ENCODE peak calls at places on chromosomes 2 and 18, in nine cellular contexts. Q, H, W, T, F, B, E, L and I are unnamed samples.

GRCh38 chr2:44759823-44760222 is 181.7 kb upstream of the SIX3 start:
- DNase-seq in Q (no peak), H (no peak), W (no peak), T (no peak), F (no peak), B (no peak), E (no peak), L (peak), I (no peak)

GRCh38 chr18:47754311-47755101 is 176.0 kb downstream of the SMAD2 start:
- DNase-seq in Q (peak), H (peak), W (peak), T (peak), F (peak), B (peak), E (peak), L (peak), I (no peak)

GRCh38 chr2:233867993-233868532 is at the start of gene MSL3B:
- DNase-seq in Q (peak), H (peak), W (peak), T (no peak), F (peak), B (no peak), E (peak), L (peak), I (no peak)

GRCh38 chr2:30880516-30880915 is 73.3 kb upstream of the CAPN13 start:
- DNase-seq in Q (no peak), H (no peak), W (no peak), T (no peak), F (no peak), B (no peak), E (no peak), L (no peak), I (no peak)

GRCh38 chr2:199228887-199229819 is 228.6 kb downstream of the SATB2 start:
- DNase-seq in Q (peak), H (no peak), W (no peak), T (no peak), F (no peak), B (no peak), E (no peak), L (peak), I (no peak)

GRCh38 chr2:85234879-85235278 is 92.9 kb downstream of the TGOLN2 start:
- DNase-seq in Q (no peak), H (peak), W (no peak), T (peak), F (peak), B (no peak), E (no peak), L (no peak), I (no peak)

GRCh38 chr2:52629944-52630343 is 1137.7 kb upstream of the CHAC2 start:
- DNase-seq in Q (no peak), H (no peak), W (no peak), T (no peak), F (no peak), B (no peak), E (no peak), L (no peak), I (no peak)

GRCh38 chr2:166419616-166419934 is 43.8 kb upstream of the SCN9A start:
- DNase-seq in Q (no peak), H (no peak), W (no peak), T (peak), F (peak), B (no peak), E (peak), L (peak), I (no peak)

GRCh38 chr2:110716959-110717645 is 15.3 kb upstream of the ACOXL start:
- DNase-seq in Q (no peak), H (no peak), W (no peak), T (no peak), F (no peak), B (no peak), E (no peak), L (peak), I (no peak)

GRCh38 chr2:199488772-199489400 is 31.1 kb upstream of the SATB2 start:
- DNase-seq in Q (peak), H (peak), W (peak), T (peak), F (peak), B (peak), E (peak), L (peak), I (no peak)

GRCh38 chr2:217911283-217911965 is 91.4 kb downstream of the TNS1 start:
- DNase-seq in Q (no peak), H (no peak), W (no peak), T (no peak), F (no peak), B (no peak), E (no peak), L (peak), I (no peak)

GRCh38 chr2:118677546-118677945 is 169.9 kb downstream of the EN1 start:
- DNase-seq in Q (no peak), H (no peak), W (no peak), T (no peak), F (no peak), B (no peak), E (no peak), L (no peak), I (no peak)

GRCh38 chr18:12334280-12335262 is 26.5 kb downstream of the TUBB6 start:
- DNase-seq in Q (no peak), H (no peak), W (no peak), T (no peak), F (no peak), B (no peak), E (no peak), L (no peak), I (no peak)

GRCh38 chr2:121605820-121606733 is 43.2 kb downstream of the CLASP1 start:
- DNase-seq in Q (no peak), H (no peak), W (no peak), T (no peak), F (no peak), B (no peak), E (no peak), L (peak), I (no peak)

GRCh38 chr2:147374410-147374811 is 470.4 kb upstream of the ACVR2A start:
- DNase-seq in Q (no peak), H (no peak), W (no peak), T (peak), F (no peak), B (no peak), E (no peak), L (peak), I (no peak)

GRCh38 chr18:26547302-26548143 is 830 bp downstream of the KCTD1 start:
- DNase-seq in Q (peak), H (peak), W (peak), T (peak), F (no peak), B (peak), E (no peak), L (peak), I (peak)

GRCh38 chr18:51236225-51236624 is 38.7 kb upstream of the MEX3C start:
- DNase-seq in Q (no peak), H (no peak), W (no peak), T (no peak), F (no peak), B (no peak), E (no peak), L (peak), I (no peak)

GRCh38 chr2:45674035-45674791 is 22.7 kb downstream of the PRKCE start:
- DNase-seq in Q (no peak), H (no peak), W (no peak), T (no peak), F (no peak), B (no peak), E (no peak), L (peak), I (no peak)

GRCh38 chr2:237752761-237753165 is 45.8 kb upstream of the RBM44 start:
- DNase-seq in Q (peak), H (no peak), W (peak), T (no peak), F (no peak), B (no peak), E (no peak), L (no peak), I (no peak)

GRCh38 chr2:173782681-173783080 is 182.5 kb downstream of the SP3 start:
- DNase-seq in Q (no peak), H (no peak), W (no peak), T (no peak), F (no peak), B (no peak), E (no peak), L (no peak), I (no peak)

GRCh38 chr18:45399643-45400042 is 215.6 kb upstream of the SLC14A2 start:
- DNase-seq in Q (no peak), H (no peak), W (no peak), T (no peak), F (no peak), B (no peak), E (no peak), L (no peak), I (no peak)

GRCh38 chr2:669323-669722 is 7.9 kb downstream of the TMEM18 start:
- DNase-seq in Q (no peak), H (no peak), W (no peak), T (no peak), F (no peak), B (peak), E (no peak), L (peak), I (no peak)

GRCh38 chr2:210617732-210618330 is 61.4 kb downstream of the CPS1 start:
- DNase-seq in Q (no peak), H (peak), W (no peak), T (peak), F (peak), B (peak), E (peak), L (peak), I (no peak)

GRCh38 chr2:1011985-1012384 is 61.3 kb downstream of the SNTG2 start:
- DNase-seq in Q (no peak), H (no peak), W (no peak), T (no peak), F (no peak), B (no peak), E (no peak), L (no peak), I (no peak)

GRCh38 chr2:46644690-46645385 is 165.5 kb downstream of the TMEM247 start:
- DNase-seq in Q (no peak), H (no peak), W (no peak), T (peak), F (peak), B (no peak), E (no peak), L (no peak), I (no peak)

GRCh38 chr18:35580748-35581534 is 599 bp upstream of the GALNT1 start:
- DNase-seq in Q (peak), H (peak), W (peak), T (peak), F (peak), B (peak), E (peak), L (peak), I (peak)

GRCh38 chr2:190530211-190530639 is 4.3 kb downstream of the NEMP2 start:
- DNase-seq in Q (no peak), H (no peak), W (no peak), T (no peak), F (no peak), B (no peak), E (no peak), L (no peak), I (no peak)

GRCh38 chr2:181955010-181955409 is 30.6 kb upstream of the PPP1R1C start:
- DNase-seq in Q (no peak), H (no peak), W (no peak), T (peak), F (no peak), B (no peak), E (no peak), L (peak), I (no peak)

GRCh38 chr2:26847663-26848335 is at the start of gene DPYSL5:
- DNase-seq in Q (peak), H (peak), W (no peak), T (peak), F (peak), B (peak), E (peak), L (no peak), I (no peak)

GRCh38 chr18:12159446-12159845 is 65.8 kb downstream of the ANKRD62 start:
- DNase-seq in Q (no peak), H (no peak), W (no peak), T (no peak), F (no peak), B (no peak), E (no peak), L (peak), I (no peak)

GRCh38 chr2:69764286-69765058 is 22.5 kb downstream of the ANXA4 start:
- DNase-seq in Q (no peak), H (no peak), W (no peak), T (no peak), F (no peak), B (no peak), E (no peak), L (peak), I (no peak)

GRCh38 chr18:66764225-66764624 is 160.3 kb upstream of the CDH19 start:
- DNase-seq in Q (no peak), H (no peak), W (no peak), T (no peak), F (no peak), B (no peak), E (no peak), L (no peak), I (no peak)

GRCh38 chr2:234929002-234929401 is 22.8 kb upstream of the SH3BP4 start:
- DNase-seq in Q (no peak), H (no peak), W (no peak), T (no peak), F (no peak), B (no peak), E (no peak), L (no peak), I (no peak)

GRCh38 chr2:218065239-218066006 is 3.6 kb upstream of the RUFY4 start:
- DNase-seq in Q (no peak), H (no peak), W (no peak), T (no peak), F (no peak), B (no peak), E (no peak), L (no peak), I (peak)

GRCh38 chr2:241103176-241103595 is 1.1 kb upstream of the MTERF4 start:
- DNase-seq in Q (no peak), H (no peak), W (no peak), T (no peak), F (no peak), B (no peak), E (no peak), L (no peak), I (no peak)

GRCh38 chr2:34652636-34653035 is 1053.5 kb upstream of the FAM98A start:
- DNase-seq in Q (no peak), H (no peak), W (no peak), T (no peak), F (no peak), B (no peak), E (no peak), L (peak), I (no peak)